ENCODE peak calls at places on chromosomes 5 and 9, in eight cellular contexts. T is breast epithelium, J is astrocyte of the cerebellum, Z is heart right ventricle, I is BJ, G is ovary, X is GM12864, C is sigmoid colon. M is an unnamed sample.

GRCh38 chr9:95157491-95158151 is 159.9 kb downstream of the FANCC start:
- DNase-seq in X (peak), Z (peak), C (peak), I (peak), G (peak), J (peak), T (peak), M (no peak)

GRCh38 chr9:137975936-137976565 is 98.5 kb downstream of the CACNA1B start:
- DNase-seq in J (no peak), C (peak), I (no peak), G (no peak), Z (no peak), X (no peak), T (no peak), M (no peak)

GRCh38 chr9:29866556-29866955 is 2293.3 kb upstream of the C9orf72 start:
- DNase-seq in T (no peak), Z (no peak), I (no peak), X (no peak), C (no peak), J (no peak), G (no peak), M (no peak)

GRCh38 chr5:157821822-157822622 is 36.9 kb downstream of the CLINT1 start:
- DNase-seq in Z (no peak), G (no peak), T (no peak), C (no peak), X (no peak), I (no peak), J (no peak), M (no peak)

GRCh38 chr9:131735238-131736181 is 4.4 kb downstream of the RAPGEF1 start:
- DNase-seq in T (no peak), Z (no peak), G (no peak), C (no peak), X (no peak), I (no peak), J (no peak), M (no peak)

GRCh38 chr5:42005561-42006153 is 80.6 kb downstream of the FBXO4 start:
- DNase-seq in I (no peak), J (no peak), Z (no peak), C (no peak), X (no peak), T (no peak), G (no peak), M (no peak)

GRCh38 chr9:118444403-118444802 is 740.2 kb downstream of the TLR4 start:
- DNase-seq in C (no peak), J (no peak), G (no peak), X (no peak), I (no peak), T (no peak), Z (no peak), M (no peak)

GRCh38 chr5:2260211-2260985 is 377.7 kb upstream of the IRX4 start:
- DNase-seq in J (no peak), Z (no peak), C (peak), I (no peak), X (no peak), T (no peak), G (no peak), M (no peak)

GRCh38 chr5:56511442-56511841 is 278.3 kb upstream of the ANKRD55 start:
- DNase-seq in I (no peak), G (no peak), X (no peak), Z (no peak), J (no peak), C (no peak), T (no peak), M (no peak)

GRCh38 chr9:4762889-4763521 is 22.0 kb upstream of the AK3 start:
- DNase-seq in I (no peak), C (peak), T (no peak), J (no peak), Z (no peak), X (no peak), G (no peak), M (peak)

GRCh38 chr5:174897281-174897950 is 173.0 kb downstream of the MSX2 start:
- DNase-seq in I (no peak), Z (no peak), J (no peak), T (no peak), X (no peak), G (no peak), C (no peak), M (no peak)

GRCh38 chr5:74464512-74465209 is 175.9 kb downstream of the ENC1 start:
- DNase-seq in T (no peak), X (no peak), G (no peak), I (no peak), J (no peak), Z (no peak), C (no peak), M (no peak)

GRCh38 chr5:123708074-123708806 is 196.3 kb downstream of the CSNK1G3 start:
- DNase-seq in X (no peak), Z (no peak), J (no peak), G (no peak), T (no peak), C (no peak), I (peak), M (no peak)

GRCh38 chr9:109520475-109521132 is 22.5 kb upstream of the PTPN3 start:
- DNase-seq in G (peak), Z (peak), J (peak), T (peak), C (no peak), X (peak), I (peak), M (peak)

GRCh38 chr9:131237931-131238401 is 38.3 kb downstream of the FAM78A start:
- DNase-seq in I (no peak), T (peak), Z (peak), G (no peak), X (peak), J (peak), C (peak), M (peak)

GRCh38 chr5:15383469-15383868 is 116.5 kb upstream of the FBXL7 start:
- DNase-seq in C (no peak), T (no peak), J (no peak), I (no peak), G (no peak), Z (no peak), X (no peak), M (no peak)

GRCh38 chr5:133400120-133400519 is 212.2 kb downstream of the FSTL4 start:
- DNase-seq in I (no peak), X (no peak), Z (no peak), G (no peak), C (no peak), T (no peak), J (no peak), M (no peak)

GRCh38 chr9:134768332-134769083 is 112.1 kb upstream of the FCN2 start:
- DNase-seq in Z (peak), T (no peak), X (no peak), C (peak), J (no peak), G (no peak), I (no peak), M (no peak)

GRCh38 chr9:121838757-121839669 is 187.6 kb downstream of the DAB2IP start:
- DNase-seq in T (no peak), I (no peak), J (no peak), X (no peak), C (peak), Z (no peak), G (no peak), M (no peak)
- TF ChIP-seq CTCF in T (no peak), I (no peak), J (peak), X (no peak), C (no peak), Z (no peak), G (no peak), M (no peak)

DNA sequence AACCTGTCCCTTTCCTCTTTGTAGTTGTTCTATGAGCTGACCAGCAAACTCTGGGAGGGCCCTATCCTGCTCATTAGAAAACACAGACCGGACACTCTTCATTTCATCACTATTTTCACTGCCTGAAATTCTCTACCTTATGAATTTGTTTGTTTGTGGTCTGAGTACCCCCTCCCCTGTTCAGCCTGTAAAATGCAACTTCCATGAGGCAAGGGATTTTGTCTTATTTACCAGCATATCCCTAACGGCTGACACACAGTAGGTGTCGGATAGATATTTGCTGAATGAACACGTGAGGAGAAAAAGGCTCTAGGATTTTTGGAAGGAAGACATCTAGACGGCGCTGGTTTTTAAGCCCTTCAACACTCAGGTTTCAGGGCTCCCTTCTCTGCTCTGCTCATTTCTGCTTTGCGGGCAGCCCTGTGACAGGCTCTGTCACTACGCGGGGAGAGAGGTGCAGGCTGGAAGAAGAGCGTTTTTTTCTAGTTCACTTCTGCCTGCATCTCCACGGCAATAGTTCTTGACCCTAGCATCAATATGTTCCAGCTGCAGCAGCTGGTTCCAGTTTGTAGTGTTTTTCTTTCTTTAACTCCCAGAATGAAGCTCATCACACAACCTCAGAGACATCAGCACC is 41.0 kb downstream of the KCNMB1 start:
- DNase-seq in J (no peak), I (no peak), C (peak), G (no peak), X (no peak), T (no peak), Z (no peak), M (no peak)
- TF ChIP-seq CTCF in J (no peak), I (no peak), C (no peak), G (no peak), X (no peak), T (no peak), Z (peak), M (no peak)

GRCh38 chr5:9156282-9156681 is 389.6 kb downstream of the SEMA5A start:
- DNase-seq in Z (peak), C (no peak), I (no peak), J (no peak), X (peak), G (no peak), T (peak), M (peak)
- TF ChIP-seq CTCF in Z (peak), C (no peak), I (peak), J (peak), X (peak), G (no peak), T (no peak), M (peak)

GRCh38 chr5:77218263-77218662 is 7.8 kb downstream of the PDE8B start:
- DNase-seq in X (no peak), J (no peak), C (no peak), I (no peak), G (no peak), T (no peak), Z (no peak), M (no peak)
- TF ChIP-seq CTCF in X (peak), J (peak), C (no peak), I (peak), G (no peak), T (no peak), Z (peak), M (peak)

GRCh38 chr9:107483666-107484065 is 5.9 kb downstream of the KLF4 start:
- DNase-seq in I (no peak), C (no peak), Z (no peak), J (no peak), T (no peak), X (no peak), G (no peak), M (no peak)

GRCh38 chr9:107478805-107479204 is 10.8 kb downstream of the KLF4 start:
- DNase-seq in Z (no peak), C (no peak), T (no peak), X (no peak), I (no peak), J (no peak), G (no peak), M (no peak)

GRCh38 chr9:107480386-107480789 is 9.2 kb downstream of the KLF4 start:
- DNase-seq in I (peak), G (peak), J (no peak), C (peak), X (no peak), Z (no peak), T (peak), M (no peak)

GRCh38 chr9:107484117-107484723 is 5.3 kb downstream of the KLF4 start:
- DNase-seq in C (no peak), T (peak), Z (peak), G (no peak), I (no peak), X (peak), J (peak), M (no peak)

DNA sequence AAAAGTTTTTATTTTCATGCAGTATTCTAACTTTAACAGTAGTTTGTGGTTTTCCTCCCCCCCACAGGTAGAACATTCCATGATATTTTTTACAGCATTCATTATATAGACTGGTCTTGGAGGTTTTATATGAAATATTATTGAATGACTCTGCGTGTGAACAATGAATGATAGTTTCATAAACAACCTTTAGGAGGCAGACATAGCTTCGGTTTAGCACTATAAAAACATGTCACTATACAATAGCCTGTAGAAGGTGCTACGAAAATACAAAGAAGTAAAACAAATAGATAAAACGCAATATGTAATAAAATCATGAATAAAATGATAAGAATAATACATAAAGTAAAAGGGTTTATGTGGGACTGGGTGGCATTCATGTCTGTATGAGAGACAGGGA is 8.5 kb downstream of the KLF4 start:
- DNase-seq in J (no peak), X (no peak), G (no peak), Z (no peak), T (no peak), I (no peak), C (no peak), M (no peak)
- TF ChIP-seq CTCF in J (no peak), X (no peak), G (no peak), Z (no peak), T (no peak), I (no peak), C (no peak), M (no peak)

DNA sequence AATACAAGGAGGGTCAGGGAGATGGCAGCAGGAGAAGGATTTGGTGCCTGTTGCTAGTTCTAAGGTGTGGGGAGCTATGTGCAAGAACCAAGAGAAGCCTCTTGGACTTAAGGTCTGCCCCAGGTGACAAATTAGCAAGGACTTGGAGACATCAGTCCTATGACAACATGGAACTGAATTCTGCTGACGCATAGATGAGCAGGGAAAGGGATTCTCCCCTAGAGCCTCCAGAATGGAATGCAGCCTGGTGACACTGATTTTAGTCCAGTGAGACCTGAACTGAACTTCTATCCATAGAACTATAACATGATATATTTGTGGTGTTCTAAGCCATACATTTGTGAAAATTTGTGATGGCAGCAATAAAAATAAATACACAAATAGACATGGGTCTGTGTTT is 215.6 kb downstream of the ESM1 start:
- DNase-seq in T (no peak), X (no peak), Z (no peak), I (no peak), G (no peak), C (no peak), J (no peak), M (no peak)
- TF ChIP-seq CTCF in T (no peak), X (no peak), Z (no peak), I (no peak), G (no peak), C (no peak), J (no peak), M (no peak)